ENCODE peak calls at places on chromosomes 16 and 17, in five cellular contexts. J, D, R, Q and Y are unnamed samples.

GRCh38 chr17:58321571-58322525 is 6.7 kb downstream of the TSPOAP1 start:
- DNase-seq in J (no peak), D (no peak), Q (no peak), R (no peak), Y (no peak)

GRCh38 chr17:57633236-57633635 is 111.9 kb downstream of the CCDC182 start:
- DNase-seq in J (no peak), R (no peak), D (no peak), Q (no peak), Y (no peak)

GRCh38 chr16:48963306-48963705 is 318.3 kb downstream of the CBLN1 start:
- DNase-seq in D (no peak), R (peak), J (no peak), Q (no peak), Y (peak)

GRCh38 chr16:66278111-66278531 is 88.4 kb upstream of the CDH5 start:
- DNase-seq in J (no peak), D (peak), Q (peak), R (no peak), Y (peak)

GRCh38 chr17:30278032-30278431 is 13.7 kb downstream of the BLMH start:
- DNase-seq in Q (no peak), J (no peak), R (peak), D (no peak), Y (peak)

GRCh38 chr17:77055453-77055852 is 85.3 kb upstream of the SEC14L1 start:
- DNase-seq in Q (no peak), R (no peak), D (no peak), J (no peak), Y (no peak)

GRCh38 chr16:85307552-85308364 is 195.5 kb upstream of the CIBAR2 start:
- DNase-seq in Q (no peak), R (no peak), D (no peak), J (no peak), Y (no peak)

GRCh38 chr17:83054518-83055125 is 24.8 kb upstream of the METRNL start:
- DNase-seq in J (no peak), R (no peak), D (no peak), Q (no peak), Y (no peak)

GRCh38 chr17:69763503-69763902 is 311.5 kb upstream of the KCNJ16 start:
- DNase-seq in R (peak), D (no peak), J (no peak), Q (no peak), Y (peak)

GRCh38 chr17:31744541-31744951 is 114.5 kb downstream of the COPRS start:
- DNase-seq in Q (no peak), D (no peak), J (no peak), R (no peak), Y (no peak)

GRCh38 chr16:23280483-23280967 is 21.6 kb upstream of the SCNN1B start:
- DNase-seq in R (no peak), D (no peak), Q (no peak), J (no peak), Y (peak)

GRCh38 chr16:27444015-27444414 is 42.0 kb downstream of the IL21R start:
- DNase-seq in D (no peak), R (peak), Q (no peak), J (no peak), Y (peak)

GRCh38 chr17:37225458-37225857 is 150.3 kb upstream of the C17orf78 start:
- DNase-seq in J (no peak), D (no peak), Q (no peak), R (no peak), Y (no peak)

GRCh38 chr17:57597531-57598453 is 147.3 kb downstream of the CCDC182 start:
- DNase-seq in J (no peak), Q (peak), R (peak), D (peak), Y (peak)

GRCh38 chr16:1917056-1917664 is 1.1 kb downstream of the HS3ST6 start:
- DNase-seq in D (no peak), R (no peak), Q (no peak), J (no peak), Y (no peak)

GRCh38 chr16:86848821-86849220 is 270.5 kb downstream of the FOXL1 start:
- DNase-seq in D (no peak), Q (no peak), J (no peak), R (no peak), Y (no peak)

GRCh38 chr16:60922920-60923319 is 1113.3 kb downstream of the CDH8 start:
- DNase-seq in R (no peak), Q (no peak), J (no peak), D (no peak), Y (no peak)

GRCh38 chr16:66204761-66205160 is 161.7 kb upstream of the CDH5 start:
- DNase-seq in D (no peak), R (peak), Q (no peak), J (no peak), Y (no peak)

GRCh38 chr16:83958137-83958810 is 5.2 kb downstream of the OSGIN1 start:
- DNase-seq in J (no peak), D (no peak), Q (no peak), R (no peak), Y (no peak)

GRCh38 chr16:85626191-85626951 is 13.2 kb downstream of the GSE1 start:
- DNase-seq in J (no peak), R (no peak), D (no peak), Q (no peak), Y (no peak)

GRCh38 chr16:53429221-53429943 is 4.9 kb upstream of the RBL2 start:
- DNase-seq in J (no peak), R (peak), Q (no peak), D (no peak), Y (peak)

GRCh38 chr16:29641561-29641960 is 21.5 kb upstream of the SPN start:
- DNase-seq in R (no peak), J (no peak), Q (no peak), D (no peak), Y (no peak)

GRCh38 chr16:83059237-83059636 is 432.5 kb downstream of the CDH13 start:
- DNase-seq in J (no peak), Q (no peak), R (no peak), D (no peak), Y (peak)

GRCh38 chr16:87263418-87264052 is 53.7 kb downstream of the C16orf95 start:
- DNase-seq in D (peak), R (peak), J (no peak), Q (peak), Y (no peak)

GRCh38 chr17:39791296-39791992 is 53.7 kb downstream of the GRB7 start:
- DNase-seq in J (no peak), Q (no peak), D (no peak), R (no peak), Y (no peak)

GRCh38 chr17:81395600-81396277 is 482 bp downstream of the BAHCC1 start:
- DNase-seq in R (no peak), J (no peak), Q (no peak), D (no peak), Y (no peak)

GRCh38 chr17:81429353-81429774 is 34.1 kb downstream of the BAHCC1 start:
- DNase-seq in D (peak), Q (peak), R (peak), J (no peak), Y (peak)

GRCh38 chr16:81480856-81481821 is 36.5 kb downstream of the CMIP start:
- DNase-seq in D (peak), Q (peak), R (peak), J (no peak), Y (no peak)
- TF ChIP-seq CTCF in D (no peak), Q (no peak), R (no peak), J (no peak), Y (no peak)

GRCh38 chr17:49151996-49152395 is 19.4 kb downstream of the B4GALNT2 start:
- DNase-seq in D (no peak), Q (no peak), R (no peak), J (no peak), Y (no peak)

GRCh38 chr17:49162866-49163265 is 30.3 kb downstream of the B4GALNT2 start:
- DNase-seq in J (no peak), R (no peak), D (no peak), Q (no peak), Y (no peak)

GRCh38 chr17:49156256-49156655 is 23.7 kb downstream of the B4GALNT2 start:
- DNase-seq in R (no peak), D (no peak), J (no peak), Q (no peak), Y (no peak)

GRCh38 chr17:49157784-49158183 is 25.2 kb downstream of the B4GALNT2 start:
- DNase-seq in J (no peak), D (no peak), R (no peak), Q (no peak), Y (peak)
- TF ChIP-seq CTCF in J (no peak), D (no peak), R (no peak), Q (no peak), Y (no peak)

GRCh38 chr17:32928527-32929287 is 754 bp downstream of the TMEM98 start:
- DNase-seq in J (no peak), Q (no peak), D (no peak), R (peak), Y (no peak)

GRCh38 chr17:32929288-32929574 is 1.3 kb downstream of the TMEM98 start:
- DNase-seq in D (no peak), J (no peak), R (peak), Q (no peak), Y (no peak)

GRCh38 chr17:32929588-32929987 is 1.6 kb downstream of the TMEM98 start:
- DNase-seq in Q (no peak), R (no peak), J (no peak), D (no peak), Y (no peak)

GRCh38 chr17:32927201-32927723 is 691 bp upstream of the TMEM98 start:
- DNase-seq in Q (peak), R (no peak), J (no peak), D (peak), Y (no peak)

GRCh38 chr17:32927724-32928526 is at the start of gene TMEM98:
- DNase-seq in D (peak), R (peak), Q (peak), J (peak), Y (no peak)
- TF ChIP-seq CTCF in D (no peak), R (no peak), Q (no peak), J (no peak), Y (no peak)

GRCh38 chr17:78174332-78174869 is 6.0 kb downstream of the SYNGR2 start:
- DNase-seq in D (peak), Q (peak), R (no peak), J (no peak), Y (no peak)
- TF ChIP-seq CTCF in D (peak), Q (peak), R (no peak), J (no peak), Y (peak)

DNA sequence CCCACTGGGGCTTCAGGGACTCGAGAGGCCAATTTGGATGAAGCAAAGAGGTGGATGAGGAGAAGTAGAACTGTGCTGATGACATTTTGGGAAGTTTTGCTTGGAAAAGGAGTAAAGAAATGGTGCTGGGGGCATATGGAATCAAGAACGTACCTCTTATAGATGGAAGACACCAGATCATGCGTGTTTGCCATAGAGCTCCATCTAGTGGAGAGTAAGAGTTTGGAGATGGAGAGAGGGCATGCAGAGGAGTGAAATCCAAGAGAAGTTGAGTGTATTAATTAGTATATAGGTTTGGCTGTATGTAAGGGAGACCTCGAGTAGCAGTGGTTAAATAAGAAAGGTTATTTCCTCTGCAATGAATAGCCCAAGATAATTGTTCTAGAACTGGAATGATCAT is 56.0 kb downstream of the SHISA6 start:
- DNase-seq in R (no peak), J (no peak), Q (no peak), D (no peak), Y (peak)
- TF ChIP-seq CTCF in R (no peak), J (no peak), Q (peak), D (no peak), Y (no peak)